ENCODE peak calls at places on chromosomes 7 and 10, in seven cellular contexts. I is KG1; P is caudate nucleus; Z is CD4-positive, alpha-beta T cell; A is D341Med; T is neural crest cell; H is activated naive CD4-positive, alpha-beta T cell treated with anti-CD3 and anti-CD28 coated beads for 36 hours. R is an unnamed sample.

GRCh38 chr7:131747625-131748024 is 191.2 kb upstream of the PODXL start:
- DNase-seq in I (no peak), P (no peak), Z (no peak), A (no peak), T (no peak), H (no peak), R (no peak)

GRCh38 chr7:128718967-128719642 is 20.1 kb upstream of the CALU start:
- DNase-seq in I (no peak), P (no peak), Z (no peak), A (no peak), T (no peak), H (no peak), R (no peak)

GRCh38 chr10:87875929-87876571 is 12.6 kb downstream of the PTEN start:
- DNase-seq in I (peak; percentile 67), P (no peak), Z (no peak), A (no peak), T (no peak), H (no peak), R (no peak)

GRCh38 chr10:121332829-121333765 is 265.1 kb downstream of the FGFR2 start:
- DNase-seq in I (no peak), P (no peak), Z (no peak), A (no peak), T (no peak), H (no peak), R (no peak)

GRCh38 chr7:5429857-5430611 is 6.4 kb upstream of the TNRC18 start:
- DNase-seq in I (no peak), P (no peak), Z (no peak), A (peak; percentile 54), T (no peak), H (peak; percentile 49), R (no peak)

GRCh38 chr10:74641659-74642058 is 184.7 kb upstream of the KAT6B start:
- DNase-seq in I (no peak), P (no peak), Z (no peak), A (no peak), T (no peak), H (no peak), R (no peak)

GRCh38 chr10:3451516-3452185 is 279.1 kb upstream of the PITRM1 start:
- DNase-seq in I (no peak), P (no peak), Z (no peak), A (no peak), T (no peak), H (no peak), R (no peak)

GRCh38 chr7:26199301-26200112 is 1.0 kb downstream of the HNRNPA2B1 start:
- DNase-seq in I (no peak), P (peak; percentile 58), Z (peak; percentile 52), A (peak; percentile 61), T (no peak), H (peak; percentile 70), R (peak; percentile 75)

GRCh38 chr10:71639412-71639719 is 80.2 kb downstream of the C10orf105 start:
- DNase-seq in I (no peak), P (no peak), Z (no peak), A (no peak), T (no peak), H (no peak), R (no peak)

GRCh38 chr7:123133924-123134323 is 65.8 kb downstream of the SLC13A1 start:
- DNase-seq in I (no peak), P (no peak), Z (no peak), A (no peak), T (no peak), H (no peak), R (no peak)

GRCh38 chr7:36100293-36100692 is 52.8 kb upstream of the EEPD1 start:
- DNase-seq in I (no peak), P (no peak), Z (no peak), A (no peak), T (no peak), H (no peak), R (no peak)

GRCh38 chr7:130699686-130700085 is 13.3 kb upstream of the TSGA13 start:
- DNase-seq in I (no peak), P (no peak), Z (no peak), A (no peak), T (no peak), H (no peak), R (no peak)

GRCh38 chr7:128843938-128844621 is 13.9 kb downstream of the FLNC start:
- DNase-seq in I (no peak), P (no peak), Z (no peak), A (no peak), T (no peak), H (no peak), R (no peak)

GRCh38 chr10:121080324-121080807 is 229.2 kb downstream of the WDR11 start:
- DNase-seq in I (no peak), P (no peak), Z (no peak), A (peak; percentile 67), T (no peak), H (no peak), R (no peak)

GRCh38 chr7:121269798-121270197 is 59.0 kb upstream of the WNT16 start:
- DNase-seq in I (no peak), P (no peak), Z (no peak), A (no peak), T (no peak), H (no peak), R (no peak)

GRCh38 chr7:75537731-75538130 is 45.6 kb downstream of the SPDYE5 start:
- DNase-seq in I (no peak), P (no peak), Z (no peak), A (no peak), T (no peak), H (no peak), R (no peak)

GRCh38 chr7:52179934-52180333 is 855.5 kb upstream of the POM121L12 start:
- DNase-seq in I (no peak), P (no peak), Z (no peak), A (no peak), T (no peak), H (no peak), R (no peak)

GRCh38 chr10:16867556-16867955 is 50.3 kb upstream of the RSU1 start:
- DNase-seq in I (no peak), P (no peak), Z (no peak), A (no peak), T (no peak), H (no peak), R (no peak)

GRCh38 chr10:131641231-131641630 is 259.6 kb upstream of the PPP2R2D start:
- DNase-seq in I (no peak), P (no peak), Z (no peak), A (no peak), T (no peak), H (peak; percentile 63), R (no peak)

GRCh38 chr7:997404-998395 is 14.7 kb downstream of the CYP2W1 start:
- DNase-seq in I (no peak), P (no peak), Z (no peak), A (no peak), T (no peak), H (no peak), R (no peak)

GRCh38 chr7:145534301-145534700 is 582.3 kb upstream of the CNTNAP2 start:
- DNase-seq in I (no peak), P (no peak), Z (no peak), A (no peak), T (no peak), H (no peak), R (no peak)

GRCh38 chr7:157077986-157078644 is 60.6 kb upstream of the UBE3C start:
- DNase-seq in I (no peak), P (no peak), Z (no peak), A (no peak), T (no peak), H (no peak), R (no peak)

GRCh38 chr10:12412671-12413368 is 63.5 kb downstream of the CAMK1D start:
- DNase-seq in I (no peak), P (no peak), Z (peak; percentile 8), A (no peak), T (no peak), H (peak; percentile 65), R (peak; percentile 52)

GRCh38 chr7:50404392-50404791 is 45.8 kb downstream of the FIGNL1 start:
- DNase-seq in I (no peak), P (no peak), Z (no peak), A (no peak), T (no peak), H (no peak), R (no peak)

GRCh38 chr10:97168645-97169044 is 17.1 kb downstream of the SLIT1 start:
- DNase-seq in I (no peak), P (no peak), Z (no peak), A (no peak), T (no peak), H (no peak), R (no peak)

GRCh38 chr7:84117304-84117703 is 77.3 kb downstream of the SEMA3A start:
- DNase-seq in I (no peak), P (no peak), Z (no peak), A (no peak), T (no peak), H (no peak), R (no peak)